ENCODE peak calls at places on chromosome 3, in four cellular contexts. S, J, G and R are unnamed samples.

GRCh38 chr3:114284644-114285043 is 9.2 kb upstream of the TIGIT start:
- DNase-seq in S (no peak), J (no peak), G (no peak), R (no peak)

GRCh38 chr3:71543371-71544016 is 40.0 kb downstream of the FOXP1 start:
- DNase-seq in S (no peak), J (peak), G (no peak), R (no peak)

GRCh38 chr3:149489060-149489690 is 14.7 kb downstream of the TM4SF4 start:
- DNase-seq in S (peak), J (no peak), G (no peak), R (no peak)

GRCh38 chr3:2856793-2857135 is 253.4 kb downstream of the IL5RA start:
- DNase-seq in S (no peak), J (no peak), G (no peak), R (no peak)

GRCh38 chr3:110814170-110815007 is 257.2 kb upstream of the NECTIN3 start:
- DNase-seq in S (no peak), J (peak), G (peak), R (no peak)

GRCh38 chr3:178131801-178132200 is 404.4 kb upstream of the KCNMB2 start:
- DNase-seq in S (no peak), J (no peak), G (no peak), R (no peak)

GRCh38 chr3:81568378-81568777 is 193.1 kb downstream of the GBE1 start:
- DNase-seq in S (no peak), J (no peak), G (no peak), R (no peak)

GRCh38 chr3:196192036-196193001 is 18.9 kb downstream of the ZDHHC19 start:
- DNase-seq in S (peak), J (peak), G (peak), R (no peak)

GRCh38 chr3:187150599-187150998 is 11.3 kb upstream of the RPL39L start:
- DNase-seq in S (no peak), J (peak), G (no peak), R (no peak)

DNA sequence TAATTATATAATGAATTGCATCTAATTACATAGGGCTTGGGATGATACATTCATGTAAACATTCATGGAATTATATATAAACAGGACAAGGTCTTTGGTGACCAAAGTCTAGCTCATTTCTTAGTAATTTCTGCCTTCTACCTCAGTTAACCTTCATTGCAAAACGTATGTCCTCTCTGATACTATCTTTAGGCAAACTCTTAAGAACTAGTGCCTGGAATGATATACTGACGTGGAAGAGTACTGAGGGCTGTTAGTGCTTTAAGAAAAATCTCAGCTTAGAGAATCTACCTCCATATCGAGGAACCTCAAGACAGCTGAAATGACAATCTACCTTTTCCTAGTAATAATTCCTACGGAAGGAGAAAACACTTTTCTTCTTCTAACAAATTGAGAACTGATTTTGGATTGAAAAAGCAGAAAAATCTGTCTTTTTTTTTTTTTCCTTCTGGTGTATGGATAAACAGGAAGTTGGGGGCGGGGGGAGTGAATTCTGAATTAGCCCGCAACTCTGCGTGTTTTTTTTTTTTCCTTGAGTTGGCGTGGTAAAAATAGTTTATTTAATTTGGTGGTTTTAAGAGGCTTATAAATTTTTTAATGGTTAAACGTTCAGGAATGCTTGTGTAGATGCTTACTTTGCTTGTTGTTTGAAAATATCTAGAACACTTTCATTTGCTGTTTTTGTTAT is 43.2 kb downstream of the RARB start:
- DNase-seq in S (no peak), J (no peak), G (no peak), R (no peak)
- TF ChIP-seq SPI1 in S (no peak), J (no peak), G (no peak), R (no peak)

GRCh38 chr3:45690331-45691035 is 1.3 kb downstream of the SACM1L start:
- DNase-seq in S (no peak), J (peak), G (no peak), R (no peak)
- TF ChIP-seq SPI1 in S (peak), J (peak), G (peak), R (peak)

GRCh38 chr3:20104167-20104661 is 64.0 kb downstream of the KAT2B start:
- DNase-seq in S (no peak), J (peak), G (peak), R (no peak)
- TF ChIP-seq SPI1 in S (no peak), J (peak), G (peak), R (no peak)

DNA sequence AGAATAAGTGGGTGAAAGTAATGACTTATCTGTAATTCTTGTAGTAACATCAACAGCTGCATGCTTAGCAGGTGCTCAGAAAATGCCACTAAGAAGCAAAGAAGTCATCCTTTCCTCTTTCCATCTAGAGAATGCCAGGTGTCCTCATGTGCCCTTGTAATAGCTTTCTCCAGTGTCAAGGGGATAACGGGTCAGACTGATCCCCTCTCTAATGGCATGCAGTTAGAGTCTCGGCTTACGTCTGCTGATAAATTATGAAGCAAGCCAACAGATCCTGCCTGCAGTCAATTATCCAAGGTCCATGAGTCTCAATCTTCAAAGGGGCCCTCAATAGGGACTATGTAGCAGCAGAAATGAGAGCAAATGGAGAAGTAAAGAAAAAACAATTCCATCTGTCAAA is 162.7 kb upstream of the PEX5L start:
- DNase-seq in S (no peak), J (no peak), G (no peak), R (no peak)
- TF ChIP-seq SPI1 in S (no peak), J (no peak), G (no peak), R (no peak)

DNA sequence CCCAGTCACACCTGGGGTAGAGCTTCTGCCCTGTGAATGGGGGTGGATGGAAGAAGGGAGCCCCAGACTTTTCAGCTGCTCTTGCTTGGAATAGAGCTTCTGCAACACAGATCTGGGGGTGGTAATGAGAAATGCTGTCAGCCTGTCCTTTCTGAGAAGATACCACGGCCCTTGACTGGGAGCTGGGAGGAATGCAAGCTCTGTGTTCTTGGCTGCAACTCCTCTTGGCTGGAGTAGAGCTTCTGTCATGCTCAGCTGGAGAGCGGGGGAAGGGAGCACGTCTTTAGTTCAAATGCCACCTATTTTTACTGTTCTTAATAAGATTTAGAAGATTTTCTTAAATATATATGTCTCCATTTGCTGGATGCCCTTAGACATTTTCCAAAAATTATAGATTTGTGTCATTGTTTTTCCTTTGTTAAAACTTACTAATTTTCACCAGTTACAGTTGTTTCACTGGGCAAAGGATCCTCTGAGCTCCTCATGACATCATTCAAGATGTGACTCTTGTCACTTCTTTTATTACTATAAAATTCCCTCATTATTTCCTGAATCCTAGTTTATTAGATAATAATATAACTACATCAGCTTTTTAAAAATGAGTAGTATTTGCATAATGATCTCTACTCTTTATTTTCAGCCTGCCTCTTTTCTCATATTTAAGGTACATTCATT is 179.9 kb upstream of the TGFBR2 start:
- DNase-seq in S (no peak), J (no peak), G (no peak), R (no peak)
- TF ChIP-seq SPI1 in S (no peak), J (no peak), G (no peak), R (no peak)

DNA sequence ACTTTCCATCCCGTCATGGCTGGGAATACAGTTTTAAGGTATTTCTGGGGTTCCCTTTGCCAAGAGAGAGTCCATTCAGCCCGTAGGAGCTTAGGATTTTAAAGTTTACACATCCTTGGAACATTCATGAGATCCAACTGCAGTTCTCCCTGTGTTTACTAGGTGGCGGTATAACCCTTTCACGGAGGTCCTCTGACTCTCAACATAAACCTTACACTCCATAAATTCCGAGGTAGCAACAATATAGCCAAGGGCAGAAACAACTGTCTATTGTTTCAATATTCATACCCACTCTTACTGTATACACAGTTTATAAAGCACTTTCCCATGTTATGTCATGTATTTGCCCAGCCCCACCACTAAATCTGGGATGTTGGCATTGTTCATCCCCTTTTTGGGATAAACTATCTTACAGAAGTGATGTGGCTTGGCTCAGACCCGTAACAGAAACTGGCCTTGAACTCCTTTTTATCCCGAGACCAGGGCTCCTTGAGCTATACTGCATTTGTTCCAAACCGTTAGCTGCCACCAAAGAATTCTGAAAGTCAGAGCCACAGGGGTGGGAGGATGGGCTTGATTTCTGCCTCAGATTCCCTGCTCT is 69.2 kb upstream of the COL6A5 start:
- DNase-seq in S (peak), J (peak), G (no peak), R (peak)
- TF ChIP-seq SPI1 in S (no peak), J (no peak), G (no peak), R (no peak)